ENCODE peak calls at places on chromosome 1, in seven cellular contexts. One of them, this sample, is unnamed.

GRCh38 chr1:31521761-31522555 is 54.4 kb upstream of the TINAGL1 start:
- DNase-seq in HCEC 1CT: no peak
- DNase-seq in CD8-positive, alpha-beta memory T cell: no peak
- DNase-seq in GM04503: no peak
- DNase-seq in activated CD4-positive, alpha-beta T cell treated with anti-CD3 and anti-CD28 coated beads for 48 hours: no peak
- DNase-seq in K562: no peak
- DNase-seq in stimulated activated CD8-positive, alpha-beta memory T cell treated with anti-CD3 and anti-CD28 coated beads, Interleukin-4, amount 100 ng/mL, for 4 hours: no peak
- DNase-seq in this sample: no peak

GRCh38 chr1:220045356-220046051 is 801 bp downstream of the EPRS1 start:
- DNase-seq in K562: no peak
- DNase-seq in GM04503: no peak
- DNase-seq in stimulated activated CD8-positive, alpha-beta memory T cell treated with anti-CD3 and anti-CD28 coated beads, Interleukin-4, amount 100 ng/mL, for 4 hours: no peak
- DNase-seq in CD8-positive, alpha-beta memory T cell: peak
- DNase-seq in activated CD4-positive, alpha-beta T cell treated with anti-CD3 and anti-CD28 coated beads for 48 hours: peak
- DNase-seq in HCEC 1CT: no peak
- DNase-seq in this sample: peak

GRCh38 chr1:15328785-15329480 is 80.8 kb upstream of the EFHD2 start:
- DNase-seq in HCEC 1CT: peak
- DNase-seq in stimulated activated CD8-positive, alpha-beta memory T cell treated with anti-CD3 and anti-CD28 coated beads, Interleukin-4, amount 100 ng/mL, for 4 hours: no peak
- DNase-seq in K562: peak
- DNase-seq in CD8-positive, alpha-beta memory T cell: no peak
- DNase-seq in activated CD4-positive, alpha-beta T cell treated with anti-CD3 and anti-CD28 coated beads for 48 hours: no peak
- DNase-seq in GM04503: no peak
- DNase-seq in this sample: no peak

GRCh38 chr1:211237579-211237978 is 21.6 kb upstream of the RCOR3 start:
- DNase-seq in K562: no peak
- DNase-seq in GM04503: no peak
- DNase-seq in CD8-positive, alpha-beta memory T cell: no peak
- DNase-seq in activated CD4-positive, alpha-beta T cell treated with anti-CD3 and anti-CD28 coated beads for 48 hours: no peak
- DNase-seq in HCEC 1CT: no peak
- DNase-seq in stimulated activated CD8-positive, alpha-beta memory T cell treated with anti-CD3 and anti-CD28 coated beads, Interleukin-4, amount 100 ng/mL, for 4 hours: no peak
- DNase-seq in this sample: no peak

GRCh38 chr1:17280436-17280835 is 27.6 kb upstream of the PADI4 start:
- DNase-seq in K562: no peak
- DNase-seq in GM04503: no peak
- DNase-seq in stimulated activated CD8-positive, alpha-beta memory T cell treated with anti-CD3 and anti-CD28 coated beads, Interleukin-4, amount 100 ng/mL, for 4 hours: no peak
- DNase-seq in HCEC 1CT: no peak
- DNase-seq in CD8-positive, alpha-beta memory T cell: no peak
- DNase-seq in activated CD4-positive, alpha-beta T cell treated with anti-CD3 and anti-CD28 coated beads for 48 hours: no peak
- DNase-seq in this sample: no peak

GRCh38 chr1:222974496-222974895 is 159.7 kb downstream of the DISP1 start:
- DNase-seq in stimulated activated CD8-positive, alpha-beta memory T cell treated with anti-CD3 and anti-CD28 coated beads, Interleukin-4, amount 100 ng/mL, for 4 hours: no peak
- DNase-seq in K562: no peak
- DNase-seq in HCEC 1CT: peak
- DNase-seq in GM04503: peak
- DNase-seq in activated CD4-positive, alpha-beta T cell treated with anti-CD3 and anti-CD28 coated beads for 48 hours: no peak
- DNase-seq in CD8-positive, alpha-beta memory T cell: no peak
- DNase-seq in this sample: no peak

GRCh38 chr1:14095001-14095400 is 395.0 kb downstream of the PRDM2 start:
- DNase-seq in stimulated activated CD8-positive, alpha-beta memory T cell treated with anti-CD3 and anti-CD28 coated beads, Interleukin-4, amount 100 ng/mL, for 4 hours: no peak
- DNase-seq in CD8-positive, alpha-beta memory T cell: no peak
- DNase-seq in activated CD4-positive, alpha-beta T cell treated with anti-CD3 and anti-CD28 coated beads for 48 hours: no peak
- DNase-seq in HCEC 1CT: no peak
- DNase-seq in K562: peak
- DNase-seq in GM04503: no peak
- DNase-seq in this sample: no peak

GRCh38 chr1:65420590-65421340 is at the start of the genes LEPR and LEPROT:
- DNase-seq in GM04503: no peak
- DNase-seq in stimulated activated CD8-positive, alpha-beta memory T cell treated with anti-CD3 and anti-CD28 coated beads, Interleukin-4, amount 100 ng/mL, for 4 hours: no peak
- DNase-seq in CD8-positive, alpha-beta memory T cell: no peak
- DNase-seq in activated CD4-positive, alpha-beta T cell treated with anti-CD3 and anti-CD28 coated beads for 48 hours: no peak
- DNase-seq in K562: no peak
- DNase-seq in HCEC 1CT: no peak
- DNase-seq in this sample: peak

GRCh38 chr1:56516539-56517252 is 62.7 kb downstream of the PLPP3 start:
- DNase-seq in HCEC 1CT: peak
- DNase-seq in activated CD4-positive, alpha-beta T cell treated with anti-CD3 and anti-CD28 coated beads for 48 hours: no peak
- DNase-seq in GM04503: peak
- DNase-seq in K562: peak
- DNase-seq in stimulated activated CD8-positive, alpha-beta memory T cell treated with anti-CD3 and anti-CD28 coated beads, Interleukin-4, amount 100 ng/mL, for 4 hours: no peak
- DNase-seq in CD8-positive, alpha-beta memory T cell: no peak
- DNase-seq in this sample: no peak

This sample was measured in CD4-positive, CD25-positive, alpha-beta regulatory T cell.